ENCODE peak calls at places on chromosomes 16 and 17, in five cellular contexts. K is A549, U is transverse colon, C is body of pancreas, R is activated B cell treated with CpG ODN at 0.5 μM for 24 hours. T is an unnamed sample.
A peak's percentile ranks its signal among the peaks of the same experiment; 100 is the strongest.

GRCh38 chr17:67025216-67025792 is 19.1 kb upstream of the CACNG1 start:
- DNase-seq in K (no peak), U (peak; percentile 87), C (no peak), R (no peak), T (no peak)

GRCh38 chr17:44053130-44053872 is 13.2 kb downstream of the LSM12 start:
- DNase-seq in K (no peak), U (no peak), C (peak; percentile 45), R (no peak), T (no peak)

GRCh38 chr17:12680993-12681392 is 15.3 kb downstream of the MYOCD start:
- DNase-seq in K (no peak), U (no peak), C (no peak), R (no peak), T (no peak)

GRCh38 chr17:57913576-57914273 is 41.5 kb downstream of the CUEDC1 start:
- DNase-seq in K (no peak), U (no peak), C (no peak), R (no peak), T (no peak)

GRCh38 chr17:48636177-48637018 is 10.2 kb upstream of the HOXB9 start:
- DNase-seq in K (peak; percentile 95), U (peak; percentile 89), C (peak; percentile 61), R (no peak), T (no peak)

GRCh38 chr17:80220709-80221215 is 535 bp downstream of the SLC26A11 start:
- DNase-seq in K (peak; percentile 46), U (peak; percentile 23), C (peak; percentile 24), R (no peak), T (no peak)

GRCh38 chr16:66271074-66272060 is 95.1 kb upstream of the CDH5 start:
- DNase-seq in K (no peak), U (no peak), C (no peak), R (no peak), T (no peak)

GRCh38 chr16:89046491-89046890 is 47.2 kb upstream of the ACSF3 start:
- DNase-seq in K (no peak), U (no peak), C (no peak), R (no peak), T (no peak)

GRCh38 chr16:54931041-54931756 is 534 bp downstream of the IRX5 start:
- DNase-seq in K (peak; percentile 20), U (no peak), C (no peak), R (no peak), T (no peak)

GRCh38 chr17:50667259-50668024 is 32.8 kb downstream of the ABCC3 start:
- DNase-seq in K (no peak), U (no peak), C (no peak), R (no peak), T (no peak)

GRCh38 chr17:66364508-66365203 is 62.2 kb downstream of the PRKCA start:
- DNase-seq in K (no peak), U (no peak), C (no peak), R (no peak), T (no peak)

GRCh38 chr16:77404823-77405222 is 30.0 kb downstream of the ADAMTS18 start:
- DNase-seq in K (no peak), U (no peak), C (no peak), R (no peak), T (no peak)

GRCh38 chr17:4204676-4205075 is 59.1 kb downstream of the ANKFY1 start:
- DNase-seq in K (no peak), U (peak; percentile 56), C (no peak), R (no peak), T (no peak)

GRCh38 chr17:77523562-77523961 is 382.8 kb downstream of the SEC14L1 start:
- DNase-seq in K (no peak), U (no peak), C (no peak), R (no peak), T (no peak)

GRCh38 chr17:61504697-61505096 is 52.5 kb downstream of the TBX4 start:
- DNase-seq in K (peak; percentile 34), U (no peak), C (no peak), R (no peak), T (no peak)

GRCh38 chr17:49101054-49101534 is 31.5 kb upstream of the B4GALNT2 start:
- DNase-seq in K (no peak), U (no peak), C (peak; percentile 55), R (no peak), T (peak; percentile 49)

GRCh38 chr17:78888911-78889496 is 14.0 kb downstream of the CEP295NL start:
- DNase-seq in K (no peak), U (no peak), C (no peak), R (peak; percentile 41), T (no peak)

GRCh38 chr17:2853111-2853721 is 57.0 kb downstream of the RAP1GAP2 start:
- DNase-seq in K (peak; percentile 73), U (peak; percentile 60), C (peak; percentile 64), R (peak; percentile 37), T (peak; percentile 72)

GRCh38 chr17:81057079-81057730 is 22.3 kb downstream of the BAIAP2 start:
- DNase-seq in K (peak; percentile 45), U (peak; percentile 85), C (no peak), R (no peak), T (peak; percentile 94)

GRCh38 chr17:68706351-68706750 is 105.2 kb upstream of the FAM20A start:
- DNase-seq in K (no peak), U (no peak), C (no peak), R (no peak), T (no peak)

DNA sequence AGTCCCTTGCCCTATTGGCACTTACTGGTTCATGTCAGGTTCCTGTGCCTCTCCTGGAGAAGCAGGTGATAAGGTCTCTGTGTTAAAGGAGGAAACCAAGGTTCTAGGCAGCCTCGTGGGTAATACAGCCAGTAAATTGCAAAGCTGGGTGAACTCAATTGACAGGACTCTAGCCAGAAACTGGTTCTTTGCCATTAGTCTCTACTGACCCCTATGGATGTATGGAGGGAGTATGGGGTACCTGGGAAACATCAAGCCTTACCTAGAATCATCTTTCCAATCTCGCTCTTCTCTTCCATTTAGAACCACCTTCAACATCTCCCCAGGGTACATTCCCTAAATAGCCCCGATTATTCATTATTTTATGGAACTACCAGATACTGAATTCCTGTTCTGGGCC is 169.3 kb downstream of the CDH13 start:
- DNase-seq in K (no peak), U (no peak), C (no peak), R (no peak), T (no peak)
- TF ChIP-seq CTCF in K (no peak), U (peak; percentile 14), C (no peak), R (no peak), T (no peak)

DNA sequence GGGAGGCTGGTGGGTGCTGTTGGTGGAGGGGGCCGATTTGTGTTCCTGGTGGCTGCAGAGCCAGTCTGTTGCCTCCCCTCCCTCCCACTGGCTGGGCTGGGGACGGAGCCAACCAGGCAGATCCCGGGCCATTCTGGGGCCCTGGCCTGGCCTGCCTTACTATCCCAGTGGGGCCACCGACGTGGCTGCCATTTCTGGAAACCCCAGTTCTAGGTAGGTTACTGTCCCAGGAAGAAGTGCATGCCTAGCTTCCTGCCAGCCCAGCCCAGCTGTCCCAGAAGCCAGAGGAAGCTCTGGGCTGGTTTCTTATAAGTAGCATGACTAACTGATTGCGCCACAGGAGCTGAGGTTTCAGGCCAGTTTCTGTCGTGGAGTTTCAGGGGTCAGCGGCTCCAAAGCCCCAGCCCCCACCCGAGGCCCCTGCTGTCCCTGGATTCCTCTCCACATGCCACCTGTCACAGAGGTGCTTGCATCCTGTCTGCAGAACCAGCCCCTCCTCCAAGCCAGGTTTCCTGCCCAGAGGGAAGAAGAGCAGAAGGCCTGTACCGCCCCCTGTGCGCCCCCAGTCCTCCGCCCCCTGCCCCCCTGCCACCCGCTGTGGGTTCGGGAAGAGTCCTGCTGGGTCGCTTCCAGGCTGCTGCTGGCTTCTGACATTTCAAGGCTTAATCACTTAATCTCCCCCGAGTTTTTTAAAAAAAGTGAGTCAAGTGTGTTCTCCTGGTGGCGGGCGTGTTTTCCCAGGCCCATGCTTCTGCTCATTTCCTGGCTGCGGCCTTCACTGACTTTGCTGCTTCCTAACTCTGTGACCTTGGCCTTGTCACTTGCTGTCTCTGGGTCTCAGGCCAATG is 13.2 kb downstream of the IL4R start:
- DNase-seq in K (peak; percentile 84), U (peak; percentile 77), C (peak; percentile 54), R (no peak), T (peak; percentile 88)
- TF ChIP-seq CTCF in K (no peak), U (no peak), C (no peak), R (no peak), T (no peak)

GRCh38 chr16:50326264-50326663 is 42.5 kb downstream of the BRD7 start:
- DNase-seq in K (no peak), U (no peak), C (no peak), R (no peak), T (no peak)

GRCh38 chr16:50324345-50324744 is 44.4 kb downstream of the BRD7 start:
- DNase-seq in K (no peak), U (no peak), C (no peak), R (no peak), T (no peak)

GRCh38 chr16:50320310-50320709 is 48.5 kb downstream of the BRD7 start:
- DNase-seq in K (no peak), U (no peak), C (no peak), R (no peak), T (no peak)

GRCh38 chr16:50322333-50322732 is 46.5 kb downstream of the BRD7 start:
- DNase-seq in K (no peak), U (no peak), C (no peak), R (no peak), T (no peak)

GRCh38 chr16:50323335-50324011 is 45.3 kb downstream of the BRD7 start:
- DNase-seq in K (no peak), U (no peak), C (no peak), R (no peak), T (peak; percentile 47)
- TF ChIP-seq CTCF in K (peak; percentile 40), U (no peak), C (no peak), R (no peak), T (peak; percentile 9)

GRCh38 chr17:39107973-39108372 is 43.5 kb downstream of the PLXDC1 start:
- DNase-seq in K (no peak), U (no peak), C (no peak), R (no peak), T (no peak)
- TF ChIP-seq CTCF in K (no peak), U (no peak), C (no peak), R (no peak), T (no peak)

DNA sequence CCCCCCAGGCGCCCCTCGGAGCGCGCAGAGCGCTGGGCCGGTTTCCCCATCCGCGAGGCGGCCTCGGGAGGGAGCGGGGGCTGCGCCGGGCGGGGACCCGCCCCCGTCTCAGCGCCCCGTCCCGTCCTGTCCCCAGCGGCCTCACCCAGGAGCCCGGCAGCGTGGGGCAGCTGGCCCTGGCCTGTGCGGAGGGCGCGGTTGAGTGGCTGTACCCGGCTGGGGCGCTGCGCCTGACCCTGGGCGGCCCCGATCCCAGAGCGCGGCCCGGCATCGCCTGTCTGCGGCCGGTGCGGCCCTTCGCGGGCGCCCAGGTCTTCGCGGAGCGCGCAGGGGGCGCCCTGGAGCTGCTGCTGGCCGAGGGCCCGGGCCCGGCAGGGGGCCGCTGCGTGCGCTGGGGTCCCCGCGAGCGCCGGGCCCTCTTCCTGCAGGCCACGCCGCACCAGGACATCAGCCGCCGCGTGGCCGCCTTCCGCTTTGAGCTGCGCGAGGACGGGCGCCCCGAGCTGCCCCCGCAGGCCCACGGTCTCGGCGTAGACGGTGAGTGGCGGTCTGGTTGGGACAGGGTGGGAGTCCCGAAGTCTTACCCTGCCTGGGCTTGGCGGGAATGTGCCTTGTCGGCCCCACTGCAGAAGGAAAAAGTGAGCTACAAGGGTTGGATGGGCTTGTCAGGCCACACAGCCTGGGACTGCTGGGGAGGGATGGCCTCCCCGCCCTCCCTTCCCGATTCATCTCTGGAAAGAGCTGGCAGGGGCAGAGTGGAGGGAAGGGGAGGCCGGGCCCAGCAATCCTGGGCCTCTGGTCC is 731 bp downstream of the METRN start:
- DNase-seq in K (no peak), U (no peak), C (no peak), R (peak; percentile 42), T (no peak)
- TF ChIP-seq CTCF in K (peak; percentile 61), U (no peak), C (no peak), R (no peak), T (peak; percentile 54)

GRCh38 chr16:3123986-3124886 is 10.6 kb upstream of the ZNF213 start:
- DNase-seq in K (peak; percentile 81), U (peak; percentile 97), C (peak; percentile 96), R (peak; percentile 93), T (peak; percentile 94)
- TF ChIP-seq CTCF in K (no peak), U (no peak), C (peak; percentile 30), R (no peak), T (no peak)